ENCODE peak calls at places on chromosomes 2 and 18, in seven cellular contexts. C, O, A, H, G, S and V are unnamed samples.

GRCh38 chr18:43793910-43794309 is 516.6 kb upstream of the SYT4 start:
- DNase-seq in C (no peak), O (no peak), A (no peak), H (no peak), G (no peak), S (no peak), V (no peak)

GRCh38 chr2:136538489-136538888 is 226.9 kb upstream of the THSD7B start:
- DNase-seq in C (no peak), O (no peak), A (no peak), H (no peak), G (no peak), S (no peak), V (no peak)

GRCh38 chr2:38116762-38117161 is 40.8 kb upstream of the CYP1B1 start:
- DNase-seq in C (no peak), O (no peak), A (no peak), H (no peak), G (no peak), S (no peak), V (no peak)

GRCh38 chr18:2411381-2411977 is 159.8 kb downstream of the METTL4 start:
- DNase-seq in C (no peak), O (no peak), A (no peak), H (no peak), G (no peak), S (no peak), V (no peak)

GRCh38 chr18:34767601-34768027 is 57.5 kb downstream of the DTNA start:
- DNase-seq in C (no peak), O (no peak), A (no peak), H (no peak), G (no peak), S (no peak), V (no peak)

GRCh38 chr2:8494151-8494550 is 187.7 kb upstream of the ID2 start:
- DNase-seq in C (no peak), O (no peak), A (no peak), H (no peak), G (no peak), S (no peak), V (no peak)

GRCh38 chr2:112317303-112318158 is 42.1 kb downstream of the ZC3H6 start:
- DNase-seq in C (no peak), O (no peak), A (no peak), H (peak), G (no peak), S (no peak), V (no peak)

GRCh38 chr2:111100765-111101162 is 19.9 kb upstream of the BCL2L11 start:
- DNase-seq in C (no peak), O (no peak), A (peak), H (no peak), G (peak), S (no peak), V (no peak)

GRCh38 chr2:149167941-149168340 is 129.4 kb downstream of the LYPD6B start:
- DNase-seq in C (no peak), O (no peak), A (no peak), H (no peak), G (no peak), S (no peak), V (no peak)

GRCh38 chr2:173760553-173760952 is 204.6 kb downstream of the SP3 start:
- DNase-seq in C (no peak), O (no peak), A (no peak), H (no peak), G (no peak), S (no peak), V (no peak)

GRCh38 chr2:176763871-176764404 is 448.7 kb upstream of the HNRNPA3 start:
- DNase-seq in C (peak), O (no peak), A (peak), H (no peak), G (no peak), S (no peak), V (no peak)

GRCh38 chr18:21270453-21270852 is 28.4 kb downstream of the GREB1L start:
- DNase-seq in C (no peak), O (no peak), A (no peak), H (no peak), G (no peak), S (no peak), V (no peak)

GRCh38 chr18:30945769-30946168 is 96.8 kb downstream of the DSC3 start:
- DNase-seq in C (no peak), O (no peak), A (no peak), H (no peak), G (no peak), S (no peak), V (no peak)

GRCh38 chr2:11658623-11659475 is 11.1 kb downstream of the NTSR2 start:
- DNase-seq in C (no peak), O (no peak), A (no peak), H (no peak), G (no peak), S (no peak), V (no peak)

GRCh38 chr2:216414772-216415319 is 2.6 kb downstream of the SMARCAL1 start:
- DNase-seq in C (no peak), O (no peak), A (no peak), H (peak), G (no peak), S (no peak), V (no peak)

GRCh38 chr2:111883661-111884591 is at the start of gene ANAPC1:
- DNase-seq in C (no peak), O (peak), A (peak), H (peak), G (peak), S (peak), V (peak)

GRCh38 chr2:65681503-65681902 is 249.1 kb upstream of the SPRED2 start:
- DNase-seq in C (no peak), O (no peak), A (no peak), H (no peak), G (no peak), S (no peak), V (no peak)

GRCh38 chr2:45732946-45733345 is 81.5 kb downstream of the PRKCE start:
- DNase-seq in C (no peak), O (no peak), A (no peak), H (no peak), G (no peak), S (no peak), V (no peak)

GRCh38 chr2:127233710-127234109 is 13.6 kb upstream of the CYP27C1 start:
- DNase-seq in C (no peak), O (no peak), A (no peak), H (no peak), G (no peak), S (no peak), V (no peak)

GRCh38 chr18:4068552-4069158 is 386.5 kb downstream of the DLGAP1 start:
- DNase-seq in C (no peak), O (peak), A (peak), H (peak), G (peak), S (peak), V (peak)

GRCh38 chr2:104790100-104790811 is 63.7 kb upstream of the POU3F3 start:
- DNase-seq in C (no peak), O (no peak), A (no peak), H (no peak), G (no peak), S (no peak), V (no peak)

GRCh38 chr2:68740184-68740914 is 5.7 kb downstream of the ARHGAP25 start:
- DNase-seq in C (no peak), O (no peak), A (no peak), H (no peak), G (no peak), S (no peak), V (no peak)

GRCh38 chr2:64565949-64566705 is 42.0 kb downstream of the AFTPH start:
- DNase-seq in C (no peak), O (no peak), A (no peak), H (no peak), G (no peak), S (peak), V (no peak)

GRCh38 chr2:75030218-75031009 is 72.0 kb downstream of the POLE4 start:
- DNase-seq in C (no peak), O (no peak), A (no peak), H (no peak), G (no peak), S (no peak), V (no peak)

GRCh38 chr2:175282300-175282699 is 100.8 kb upstream of the ATP5MC3 start:
- DNase-seq in C (no peak), O (peak), A (no peak), H (peak), G (peak), S (peak), V (peak)

GRCh38 chr2:15662026-15662425 is 70.4 kb downstream of the DDX1 start:
- DNase-seq in C (no peak), O (no peak), A (no peak), H (no peak), G (no peak), S (no peak), V (no peak)

GRCh38 chr2:54577035-54577434 is 120.9 kb downstream of the SPTBN1 start:
- DNase-seq in C (no peak), O (no peak), A (no peak), H (peak), G (no peak), S (no peak), V (no peak)

GRCh38 chr2:138494265-138494966 is 7.2 kb upstream of the SPOPL start:
- DNase-seq in C (no peak), O (no peak), A (no peak), H (peak), G (no peak), S (no peak), V (no peak)

GRCh38 chr18:6607348-6607747 is 122.2 kb upstream of the ARHGAP28 start:
- DNase-seq in C (no peak), O (no peak), A (no peak), H (no peak), G (no peak), S (no peak), V (no peak)

GRCh38 chr18:55272510-55273243 is 313.4 kb upstream of the CCDC68 start:
- DNase-seq in C (no peak), O (no peak), A (no peak), H (no peak), G (no peak), S (no peak), V (no peak)

GRCh38 chr2:217465136-217465535 is 537.7 kb downstream of the TNS1 start:
- DNase-seq in C (no peak), O (no peak), A (no peak), H (no peak), G (no peak), S (no peak), V (no peak)

GRCh38 chr2:33391582-33392255 is 84.7 kb upstream of the RASGRP3 start:
- DNase-seq in C (no peak), O (no peak), A (no peak), H (no peak), G (no peak), S (no peak), V (no peak)

GRCh38 chr2:33392366-33392765 is 84.1 kb upstream of the RASGRP3 start:
- DNase-seq in C (no peak), O (no peak), A (no peak), H (no peak), G (no peak), S (no peak), V (no peak)

GRCh38 chr2:33395660-33396249 is 80.7 kb upstream of the RASGRP3 start:
- DNase-seq in C (no peak), O (peak), A (no peak), H (peak), G (peak), S (peak), V (no peak)
- TF ChIP-seq JUND in C (no peak), O (no peak), A (no peak), H (no peak), G (no peak), S (no peak), V (no peak)

GRCh38 chr2:166700079-166700478 is 188.2 kb upstream of the XIRP2 start:
- DNase-seq in C (no peak), O (no peak), A (no peak), H (no peak), G (no peak), S (peak), V (no peak)
- TF ChIP-seq JUND in C (no peak), O (no peak), A (no peak), H (no peak), G (no peak), S (no peak), V (no peak)

DNA sequence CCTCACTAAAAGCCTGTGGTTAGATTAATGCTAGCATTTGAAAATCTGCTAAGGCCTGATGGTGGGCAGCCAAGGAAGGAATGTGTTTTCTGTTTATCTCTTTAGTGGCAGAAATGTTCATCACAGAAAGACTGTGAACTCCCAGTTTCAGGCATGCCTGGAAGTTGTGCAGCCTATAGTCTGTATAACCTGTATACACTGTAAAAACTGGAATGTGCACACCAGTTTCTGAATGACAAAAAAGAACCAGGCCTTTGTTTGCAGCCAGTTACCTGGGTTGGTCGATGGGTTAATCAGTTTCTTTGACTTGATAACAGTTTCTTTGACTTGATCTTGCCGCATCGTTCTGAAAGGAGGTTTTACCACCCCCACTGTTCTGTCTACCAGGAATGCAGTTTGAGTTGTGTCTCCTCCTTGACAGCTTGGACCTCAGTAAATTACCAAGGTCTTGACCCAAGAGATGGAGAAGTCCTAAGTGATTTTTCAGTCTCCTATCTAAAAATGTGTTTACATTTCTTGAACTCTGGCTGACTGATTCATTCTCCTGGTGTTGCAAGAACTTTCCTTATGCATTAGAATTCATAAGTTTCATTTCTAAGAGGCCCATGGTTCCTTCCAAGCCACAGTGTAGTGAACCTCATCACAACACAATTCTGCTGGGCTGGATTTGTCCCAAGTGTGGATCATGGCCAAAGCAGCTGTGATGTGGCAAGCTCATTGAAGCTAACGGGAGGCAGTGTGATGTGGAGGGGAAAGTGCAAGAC is 62.2 kb downstream of the KIAA2012 start:
- DNase-seq in C (no peak), O (no peak), A (no peak), H (no peak), G (no peak), S (no peak), V (no peak)
- TF ChIP-seq JUND in C (no peak), O (no peak), A (no peak), H (no peak), G (no peak), S (peak), V (no peak)

DNA sequence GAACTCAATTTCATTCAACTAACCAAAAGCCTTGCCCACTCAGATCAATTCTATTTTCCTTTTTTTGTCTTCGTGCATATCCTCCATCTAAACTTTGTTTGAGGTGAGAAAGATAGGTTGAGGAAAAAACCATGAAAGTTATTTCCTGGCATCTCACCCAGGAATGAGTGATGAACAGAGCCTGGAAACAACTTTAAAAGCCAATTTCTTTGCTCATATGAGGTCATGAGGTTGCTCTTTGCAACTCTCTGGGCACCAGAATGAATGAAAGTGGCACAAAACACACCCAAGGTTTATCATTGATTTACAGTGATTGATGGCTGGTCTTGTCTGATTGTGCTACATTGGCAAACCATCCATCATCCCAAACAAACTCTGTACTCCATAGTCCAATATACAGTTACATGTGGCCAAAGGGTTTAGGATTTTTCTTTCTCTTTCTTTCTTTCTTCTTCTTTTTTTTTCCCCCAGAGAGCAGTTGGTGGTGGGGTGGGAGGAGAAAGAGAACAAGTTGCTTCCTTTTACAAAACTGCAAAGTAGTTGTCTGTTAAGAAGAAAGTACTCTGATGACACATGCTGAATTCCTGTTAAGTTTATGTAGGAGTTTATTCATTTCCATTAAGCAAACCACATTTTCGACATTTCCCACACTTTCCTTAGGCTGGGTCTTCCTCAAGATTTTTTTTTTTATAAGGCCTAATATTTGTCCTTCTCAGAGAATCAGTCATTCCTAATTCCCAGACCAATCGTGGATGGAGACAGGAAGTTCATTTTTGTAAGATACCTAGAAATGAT is 575.9 kb upstream of the ZEB2 start:
- DNase-seq in C (no peak), O (no peak), A (no peak), H (no peak), G (no peak), S (no peak), V (no peak)
- TF ChIP-seq JUND in C (no peak), O (no peak), A (no peak), H (no peak), G (no peak), S (peak), V (no peak)

DNA sequence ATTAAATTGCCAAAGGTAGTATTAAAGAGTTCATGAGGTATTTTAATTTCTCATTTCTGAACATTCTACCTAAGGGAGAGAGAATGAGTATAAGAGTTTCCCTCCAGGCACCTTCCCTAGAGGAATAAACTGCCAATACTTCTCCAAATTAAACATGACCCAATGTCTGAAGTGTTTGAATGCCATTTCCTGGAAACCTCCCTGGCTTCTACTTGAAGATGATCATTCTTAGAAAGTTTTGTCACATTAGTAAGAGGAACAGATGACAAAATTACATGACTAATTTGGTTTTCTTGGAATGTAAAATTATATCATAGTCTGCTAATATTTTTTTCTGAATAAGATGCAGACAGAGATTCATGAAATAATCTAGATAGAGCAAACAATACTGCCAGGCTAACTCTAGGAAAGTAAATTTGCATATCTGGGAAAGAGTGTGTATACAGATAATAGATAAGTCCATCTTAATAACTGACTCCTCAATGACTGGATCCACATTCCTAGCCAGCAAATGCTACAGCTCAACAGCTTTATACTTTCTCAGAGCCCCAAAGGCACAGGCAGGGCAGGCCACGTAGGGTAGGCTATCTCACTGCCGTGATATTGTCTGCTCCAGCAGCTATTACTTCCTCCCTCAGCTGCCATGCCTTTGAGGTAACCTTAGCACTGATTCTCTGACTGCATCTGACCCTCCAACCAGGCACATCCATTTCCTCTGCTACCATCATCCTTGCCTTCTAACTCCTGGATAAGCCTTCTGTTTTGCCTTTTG is 630.8 kb upstream of the PIK3C3 start:
- DNase-seq in C (no peak), O (no peak), A (no peak), H (no peak), G (no peak), S (no peak), V (no peak)
- TF ChIP-seq JUND in C (no peak), O (no peak), A (no peak), H (no peak), G (no peak), S (no peak), V (no peak)

GRCh38 chr2:145789636-145790035 is 1269.7 kb upstream of the ZEB2 start:
- DNase-seq in C (no peak), O (no peak), A (no peak), H (no peak), G (no peak), S (no peak), V (no peak)

GRCh38 chr2:145798419-145798818 is 1278.5 kb upstream of the ZEB2 start:
- DNase-seq in C (no peak), O (no peak), A (no peak), H (no peak), G (no peak), S (no peak), V (no peak)

GRCh38 chr2:145797692-145798091 is 1277.8 kb upstream of the ZEB2 start:
- DNase-seq in C (no peak), O (no peak), A (no peak), H (no peak), G (no peak), S (no peak), V (no peak)

GRCh38 chr2:145792745-145793144 is 1272.8 kb upstream of the ZEB2 start:
- DNase-seq in C (no peak), O (no peak), A (no peak), H (no peak), G (no peak), S (no peak), V (no peak)
- TF ChIP-seq JUND in C (no peak), O (no peak), A (no peak), H (no peak), G (no peak), S (no peak), V (no peak)

DNA sequence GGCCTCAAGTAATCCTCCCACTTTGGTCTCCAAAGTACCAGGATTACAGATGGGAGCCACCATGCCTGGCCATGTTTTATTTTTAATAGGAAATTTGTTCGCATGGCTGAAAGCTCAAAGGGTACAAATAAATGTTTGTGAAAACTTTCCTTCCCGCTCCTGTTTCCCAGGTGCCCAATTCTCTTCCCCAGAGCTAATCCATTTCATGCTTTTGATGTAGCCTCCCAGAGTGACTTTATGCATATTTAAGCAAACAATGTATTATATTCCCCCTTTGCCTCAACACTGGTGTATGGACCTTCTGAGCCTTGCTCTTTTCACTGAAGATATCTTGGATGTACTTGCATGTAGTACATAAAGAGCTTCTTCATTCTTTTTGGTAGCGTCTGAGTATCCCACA is 52.5 kb upstream of the ITSN2 start:
- DNase-seq in C (no peak), O (no peak), A (no peak), H (no peak), G (no peak), S (no peak), V (no peak)
- TF ChIP-seq JUND in C (no peak), O (no peak), A (no peak), H (no peak), G (no peak), S (no peak), V (no peak)

GRCh38 chr2:232319117-232320037 is 59.2 kb upstream of the ALPP start:
- DNase-seq in C (no peak), O (no peak), A (no peak), H (no peak), G (no peak), S (no peak), V (no peak)
- TF ChIP-seq JUND in C (no peak), O (no peak), A (no peak), H (no peak), G (no peak), S (no peak), V (no peak)

GRCh38 chr2:191226196-191226595 is 19.0 kb upstream of the MYO1B start:
- DNase-seq in C (no peak), O (no peak), A (no peak), H (no peak), G (no peak), S (no peak), V (no peak)
- TF ChIP-seq JUND in C (no peak), O (no peak), A (no peak), H (no peak), G (no peak), S (no peak), V (no peak)